ENCODE peak calls at places on chromosome 11, in six cellular contexts. S is stimulated activated CD4-positive, alpha-beta T cell treated with anti-CD3 and anti-CD28 coated beads, Interleukin-2, amount 100 ng/mL, for 24 hours; N is mucosa of descending colon; B is CD8-positive, alpha-beta memory T cell; C is AG04450; L is T-helper 2 cell. H is an unnamed sample.

GRCh38 chr11:611001-611996 is 4.5 kb downstream of the IRF7 start:
- DNase-seq in S (no peak), N (peak; percentile 38), B (no peak), C (no peak), L (no peak), H (no peak)

GRCh38 chr11:68890490-68891231 is 13.0 kb downstream of the MRPL21 start:
- DNase-seq in S (no peak), N (peak; percentile 14), B (no peak), C (no peak), L (no peak), H (peak; percentile 91)

GRCh38 chr11:102154806-102155205 is 44.6 kb downstream of the YAP1 start:
- DNase-seq in S (no peak), N (no peak), B (no peak), C (no peak), L (no peak), H (no peak)

GRCh38 chr11:3178349-3178748 is 13.2 kb upstream of the OSBPL5 start:
- DNase-seq in S (no peak), N (no peak), B (no peak), C (no peak), L (no peak), H (no peak)

GRCh38 chr11:6571434-6572008 is 31.9 kb downstream of the RRP8 start:
- DNase-seq in S (no peak), N (no peak), B (no peak), C (no peak), L (no peak), H (no peak)

GRCh38 chr11:101407324-101407723 is 176.5 kb downstream of the TRPC6 start:
- DNase-seq in S (no peak), N (no peak), B (no peak), C (no peak), L (no peak), H (no peak)

GRCh38 chr11:108983621-108984020 is 318.8 kb downstream of the DDX10 start:
- DNase-seq in S (no peak), N (no peak), B (no peak), C (no peak), L (no peak), H (no peak)

GRCh38 chr11:104581246-104581980 is 316.8 kb downstream of the CASP12 start:
- DNase-seq in S (no peak), N (no peak), B (no peak), C (no peak), L (no peak), H (no peak)

GRCh38 chr11:35111171-35112055 is 27.6 kb upstream of the CD44 start:
- DNase-seq in S (no peak), N (no peak), B (no peak), C (peak; percentile 55), L (no peak), H (peak; percentile 21)

GRCh38 chr11:123517559-123518364 is 87.7 kb downstream of the GRAMD1B start:
- DNase-seq in S (no peak), N (no peak), B (no peak), C (no peak), L (no peak), H (no peak)

GRCh38 chr11:134275534-134276395 is at the start of gene GLB1L3:
- DNase-seq in S (peak; percentile 81), N (peak; percentile 46), B (peak; percentile 62), C (no peak), L (peak; percentile 71), H (peak; percentile 47)

GRCh38 chr11:110059706-110060430 is 33.3 kb upstream of the ZC3H12C start:
- DNase-seq in S (no peak), N (no peak), B (no peak), C (peak; percentile 15), L (no peak), H (no peak)

GRCh38 chr11:48051217-48051848 is 71.0 kb downstream of the PTPRJ start:
- DNase-seq in S (no peak), N (no peak), B (no peak), C (no peak), L (no peak), H (no peak)

GRCh38 chr11:111635706-111636045 is 33.4 kb downstream of the SIK2 start:
- DNase-seq in S (no peak), N (no peak), B (no peak), C (peak; percentile 29), L (no peak), H (peak; percentile 48)

GRCh38 chr11:69004411-69005182 is 8.4 kb downstream of the MRGPRF start:
- DNase-seq in S (no peak), N (peak; percentile 14), B (no peak), C (no peak), L (no peak), H (no peak)

GRCh38 chr11:27008811-27009535 is 15.1 kb downstream of the FIBIN start:
- DNase-seq in S (no peak), N (no peak), B (no peak), C (no peak), L (no peak), H (no peak)

GRCh38 chr11:76803811-76804600 is 20.9 kb downstream of the TSKU start:
- DNase-seq in S (peak; percentile 67), N (no peak), B (no peak), C (no peak), L (peak; percentile 65), H (no peak)

GRCh38 chr11:107661656-107662055 is 50.2 kb downstream of the SLN start:
- DNase-seq in S (no peak), N (no peak), B (no peak), C (no peak), L (no peak), H (no peak)

GRCh38 chr11:86954288-86955110 is 696 bp downstream of the FZD4 start:
- DNase-seq in S (no peak), N (peak; percentile 33), B (no peak), C (no peak), L (no peak), H (peak; percentile 45)

GRCh38 chr11:118003021-118003423 is 16.8 kb downstream of the IL10RA start:
- DNase-seq in S (peak; percentile 43), N (no peak), B (no peak), C (no peak), L (no peak), H (no peak)

GRCh38 chr11:32526715-32527114 is 56.9 kb upstream of the EIF3M start:
- DNase-seq in S (no peak), N (no peak), B (no peak), C (no peak), L (no peak), H (no peak)

GRCh38 chr11:129373489-129373953 is 2.1 kb upstream of the BARX2 start:
- DNase-seq in S (no peak), N (no peak), B (no peak), C (no peak), L (no peak), H (no peak)

GRCh38 chr11:32137263-32137662 is 46.4 kb downstream of the RCN1 start:
- DNase-seq in S (no peak), N (no peak), B (no peak), C (peak; percentile 89), L (no peak), H (no peak)

GRCh38 chr11:126459691-126460404 is 104.4 kb downstream of the ST3GAL4 start:
- DNase-seq in S (no peak), N (no peak), B (no peak), C (peak; percentile 84), L (no peak), H (no peak)

GRCh38 chr11:120137611-120138521 is at the start of gene TRIM29:
- DNase-seq in S (no peak), N (peak; percentile 73), B (no peak), C (no peak), L (no peak), H (no peak)

GRCh38 chr11:119641991-119642745 is 86.8 kb downstream of the NECTIN1 start:
- DNase-seq in S (peak; percentile 21), N (no peak), B (no peak), C (no peak), L (no peak), H (no peak)

GRCh38 chr11:115741376-115741775 is 237.2 kb upstream of the CADM1 start:
- DNase-seq in S (no peak), N (no peak), B (no peak), C (no peak), L (no peak), H (no peak)

GRCh38 chr11:58866788-58867187 is 22.3 kb upstream of the GLYATL2 start:
- DNase-seq in S (no peak), N (no peak), B (no peak), C (no peak), L (no peak), H (no peak)

GRCh38 chr11:111923951-111924350 is 5.2 kb downstream of the C11orf52 start:
- DNase-seq in S (no peak), N (no peak), B (no peak), C (no peak), L (no peak), H (no peak)

GRCh38 chr11:132278801-132279574 is 908.6 kb downstream of the NTM start:
- DNase-seq in S (no peak), N (no peak), B (no peak), C (peak; percentile 15), L (no peak), H (no peak)

GRCh38 chr11:119367661-119368120 is 13.8 kb downstream of the USP2 start:
- DNase-seq in S (no peak), N (peak; percentile 53), B (no peak), C (no peak), L (no peak), H (no peak)

GRCh38 chr11:606245-606644 is 9.5 kb downstream of the IRF7 start:
- DNase-seq in S (no peak), N (peak; percentile 40), B (no peak), C (no peak), L (no peak), H (peak; percentile 85)

GRCh38 chr11:36564376-36565032 is 3.3 kb upstream of the RAG1 start:
- DNase-seq in S (peak; percentile 37), N (peak; percentile 26), B (peak; percentile 24), C (peak; percentile 11), L (peak; percentile 3), H (peak; percentile 35)

GRCh38 chr11:114082415-114082748 is 22.9 kb downstream of the ZBTB16 start:
- DNase-seq in S (no peak), N (no peak), B (no peak), C (no peak), L (no peak), H (no peak)

GRCh38 chr11:91538065-91538464 is 686.6 kb upstream of the FAT3 start:
- DNase-seq in S (no peak), N (no peak), B (no peak), C (no peak), L (no peak), H (no peak)

GRCh38 chr11:75402002-75402773 is 2.9 kb downstream of the RPS3 start:
- DNase-seq in S (no peak), N (no peak), B (no peak), C (no peak), L (no peak), H (no peak)

GRCh38 chr11:76140912-76141574 is 65.3 kb downstream of the WNT11 start:
- DNase-seq in S (no peak), N (no peak), B (no peak), C (no peak), L (no peak), H (peak; percentile 73)